ENCODE peak calls at places on chromosomes 3 and 15, in four cellular contexts. Q is HepG2, D is IMR-90, X is K562. B is an unnamed sample.

GRCh38 chr15:39130556-39131379 is 450.1 kb upstream of the THBS1 start:
- DNase-seq in Q (no peak), X (no peak), D (peak; percentile 67), B (no peak)

GRCh38 chr15:99157456-99157855 is 52.6 kb downstream of the SYNM start:
- DNase-seq in Q (no peak), D (peak; percentile 58), X (no peak), B (no peak)

GRCh38 chr3:10344944-10345575 is 24.1 kb upstream of the SEC13 start:
- DNase-seq in Q (no peak), D (no peak), X (no peak), B (no peak)

GRCh38 chr15:58065011-58065444 is 483 bp downstream of the ALDH1A2 start:
- DNase-seq in X (peak; percentile 36), Q (no peak), D (no peak), B (no peak)

GRCh38 chr15:99703603-99704443 is 29.4 kb downstream of the LYSMD4 start:
- DNase-seq in X (peak; percentile 44), Q (peak; percentile 62), D (peak; percentile 95), B (peak; percentile 62)

GRCh38 chr3:186532641-186533072 is 11.5 kb downstream of the CRYGS start:
- DNase-seq in Q (no peak), X (no peak), D (no peak), B (no peak)

GRCh38 chr3:193782280-193782654 is 189.3 kb downstream of the OPA1 start:
- DNase-seq in Q (no peak), X (no peak), D (no peak), B (peak; percentile 18)

GRCh38 chr3:79415351-79415750 is 352.4 kb downstream of the ROBO1 start:
- DNase-seq in X (no peak), Q (no peak), D (no peak), B (no peak)

GRCh38 chr15:78415284-78415683 is 22.7 kb upstream of the IREB2 start:
- DNase-seq in Q (no peak), D (no peak), X (peak; percentile 27), B (peak; percentile 54)

GRCh38 chr3:194685723-194686413 is at the start of gene FAM43A:
- DNase-seq in X (peak; percentile 61), Q (peak; percentile 73), D (peak; percentile 95), B (peak; percentile 90)

GRCh38 chr3:185656321-185656840 is 70.3 kb downstream of the SENP2 start:
- DNase-seq in Q (no peak), X (no peak), D (peak; percentile 99), B (no peak)

GRCh38 chr3:190339130-190339529 is 16.9 kb upstream of the CLDN1 start:
- DNase-seq in D (peak; percentile 83), Q (peak; percentile 37), X (no peak), B (no peak)

GRCh38 chr3:29370451-29371420 is 89.9 kb downstream of the RBMS3 start:
- DNase-seq in X (no peak), Q (no peak), D (no peak), B (no peak)

GRCh38 chr15:59991919-59992318 is 12.2 kb upstream of the FOXB1 start:
- DNase-seq in Q (no peak), D (no peak), X (no peak), B (no peak)

GRCh38 chr3:197792019-197792647 is 1.1 kb downstream of the LRCH3 start:
- DNase-seq in X (no peak), D (no peak), Q (no peak), B (no peak)

GRCh38 chr3:123843668-123844067 is 40.5 kb downstream of the MYLK start:
- DNase-seq in Q (no peak), D (peak; percentile 72), X (no peak), B (no peak)

GRCh38 chr3:25854635-25855034 is 64.7 kb downstream of the OXSM start:
- DNase-seq in D (peak; percentile 83), Q (no peak), X (no peak), B (peak; percentile 48)

GRCh38 chr3:170961616-170962400 is 53.4 kb upstream of the EIF5A2 start:
- DNase-seq in X (no peak), Q (peak; percentile 76), D (peak; percentile 54), B (peak; percentile 33)

GRCh38 chr15:31483924-31484368 is 157.3 kb downstream of the KLF13 start:
- DNase-seq in X (no peak), D (no peak), Q (no peak), B (no peak)

GRCh38 chr3:87792532-87793321 is 266.1 kb downstream of the CGGBP1 start:
- DNase-seq in Q (no peak), X (peak; percentile 57), D (no peak), B (peak; percentile 20)

GRCh38 chr3:24477090-24477656 is 17.5 kb downstream of the THRB start:
- DNase-seq in D (no peak), Q (no peak), X (no peak), B (no peak)

GRCh38 chr3:74145277-74145676 is 469.2 kb downstream of the CNTN3 start:
- DNase-seq in X (no peak), Q (no peak), D (no peak), B (no peak)

GRCh38 chr3:97979610-97980009 is 7.4 kb upstream of the RIOX2 start:
- DNase-seq in Q (peak; percentile 5), X (no peak), D (no peak), B (no peak)

GRCh38 chr15:63060699-63061098 is 18.2 kb downstream of the TPM1 start:
- DNase-seq in Q (no peak), X (no peak), D (no peak), B (no peak)

GRCh38 chr3:56355570-56356185 is 112.6 kb downstream of the ERC2 start:
- DNase-seq in D (no peak), Q (peak; percentile 7), X (no peak), B (peak; percentile 18)

GRCh38 chr3:175192536-175192935 is 333.4 kb downstream of the NAALADL2 start:
- DNase-seq in X (no peak), Q (no peak), D (peak; percentile 12), B (no peak)

GRCh38 chr15:62847900-62848489 is 194.6 kb upstream of the TPM1 start:
- DNase-seq in X (peak; percentile 76), Q (peak; percentile 44), D (peak; percentile 54), B (peak; percentile 89)

GRCh38 chr15:101613130-101614000 is 38.8 kb downstream of the TM2D3 start:
- DNase-seq in D (peak; percentile 31), Q (peak; percentile 65), X (no peak), B (no peak)

GRCh38 chr15:51966192-51966591 is 5.4 kb downstream of the LEO1 start:
- DNase-seq in Q (no peak), X (no peak), D (peak; percentile 28), B (no peak)

GRCh38 chr3:100269410-100270217 is 8.8 kb downstream of the TBC1D23 start:
- DNase-seq in Q (no peak), D (peak; percentile 94), X (no peak), B (no peak)

GRCh38 chr15:96340611-96341464 is 10.3 kb downstream of the NR2F2 start:
- DNase-seq in D (peak; percentile 73), Q (no peak), X (no peak), B (peak; percentile 86)

GRCh38 chr3:35685153-35685552 is 45.8 kb downstream of the ARPP21 start:
- DNase-seq in X (no peak), Q (no peak), D (no peak), B (no peak)

GRCh38 chr3:188827593-188827992 is 344.2 kb upstream of the TPRG1 start:
- DNase-seq in X (no peak), D (peak; percentile 21), Q (no peak), B (no peak)

GRCh38 chr3:129628169-129628522 is 21.7 kb upstream of the PLXND1 start:
- DNase-seq in D (no peak), Q (no peak), X (no peak), B (no peak)

GRCh38 chr3:64514889-64515288 is 172.9 kb downstream of the ADAMTS9 start:
- DNase-seq in D (no peak), X (peak; percentile 7), Q (no peak), B (no peak)

GRCh38 chr3:56468184-56469106 is at the start of gene ERC2:
- DNase-seq in D (no peak), X (peak; percentile 15), Q (peak; percentile 34), B (peak; percentile 3)

GRCh38 chr3:81823882-81824395 is 62.5 kb upstream of the GBE1 start:
- DNase-seq in D (no peak), Q (no peak), X (no peak), B (no peak)

GRCh38 chr3:45182915-45183881 is 37.0 kb upstream of the CDCP1 start:
- DNase-seq in X (peak; percentile 86), D (peak; percentile 54), Q (peak; percentile 7), B (peak; percentile 55)

DNA sequence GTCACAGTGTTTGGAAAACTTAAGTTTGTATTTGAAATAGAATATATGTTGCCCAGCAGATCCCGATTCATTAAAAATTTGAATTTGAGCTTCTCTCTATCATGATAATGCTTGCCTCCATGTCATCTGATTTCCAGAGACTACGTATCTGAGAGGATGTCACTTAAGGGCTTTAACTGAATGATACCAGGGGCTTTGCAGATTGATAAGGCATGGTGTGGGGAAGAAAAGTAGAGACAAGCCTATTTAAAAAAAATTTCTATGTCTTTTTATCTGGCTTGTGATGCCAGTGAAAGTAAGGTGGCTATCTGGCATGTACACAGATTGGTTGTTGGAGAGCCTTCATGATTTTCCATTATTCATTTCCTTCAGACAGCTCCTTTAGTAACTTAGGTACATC is 72.7 kb downstream of the UBE2E2 start:
- DNase-seq in X (no peak), D (no peak), Q (no peak), B (no peak)
- TF ChIP-seq MAZ in X (no peak), D (no peak), Q (no peak), B (no peak)

GRCh38 chr3:113753376-113753985 is 6.6 kb downstream of the ATP6V1A start:
- DNase-seq in X (no peak), D (no peak), Q (no peak), B (no peak)

GRCh38 chr3:113754486-113755159 is 7.8 kb downstream of the ATP6V1A start:
- DNase-seq in Q (no peak), D (no peak), X (no peak), B (no peak)

DNA sequence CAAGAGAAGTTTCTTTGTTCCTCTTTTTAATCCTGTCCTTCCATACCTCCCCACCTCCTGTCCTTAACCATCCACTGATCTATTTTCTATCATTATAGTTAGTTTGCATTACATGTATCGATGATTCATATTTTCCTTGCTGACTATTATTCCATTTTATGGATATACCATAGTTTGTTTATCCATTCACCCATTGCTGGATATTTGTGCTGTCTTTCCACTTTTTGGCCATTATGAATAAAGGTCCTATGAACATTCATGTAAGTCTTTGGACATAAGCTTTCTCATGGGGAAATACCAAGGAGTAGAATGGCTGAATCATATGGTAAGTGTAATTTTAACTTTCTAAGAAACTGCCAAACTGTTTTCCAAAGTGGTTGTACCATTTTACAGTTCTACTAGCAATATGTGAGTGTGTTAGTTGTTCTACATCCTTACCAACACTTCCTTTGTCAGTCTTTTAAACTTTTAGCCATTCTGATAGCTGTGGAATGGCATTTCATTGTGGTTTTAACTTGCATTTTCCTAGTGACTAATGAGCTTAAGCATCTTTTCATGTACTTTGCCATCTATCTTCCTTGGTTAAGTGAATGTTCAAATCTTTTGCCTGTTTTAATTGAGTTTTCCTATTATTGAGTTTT is 11.7 kb downstream of the ATP6V1A start:
- DNase-seq in Q (no peak), D (peak; percentile 75), X (no peak), B (no peak)
- H3K4me2 ChIP-seq in Q (no peak overlapping the region), D (no peak overlapping the region), X (no peak overlapping the region), B (no peak overlapping the region)

DNA sequence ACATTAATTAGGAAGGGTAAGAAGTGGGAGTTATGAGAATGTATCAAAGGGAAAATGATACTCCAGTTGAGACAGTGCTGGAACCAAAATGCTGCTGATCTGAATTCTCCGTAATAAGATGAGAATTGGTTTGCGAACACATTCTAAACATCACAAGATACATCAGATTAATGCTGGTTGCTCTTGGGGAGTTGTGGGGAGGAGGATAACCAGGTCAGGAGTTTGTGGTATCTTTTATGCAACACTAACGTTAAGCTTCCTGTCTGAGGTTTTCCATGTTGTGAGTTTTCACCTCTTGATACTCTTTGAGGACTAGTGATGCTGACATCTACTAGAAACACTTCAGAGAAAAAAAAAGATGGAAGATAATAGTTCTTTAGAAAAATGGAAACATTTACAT is 47.2 kb downstream of the PPARG start:
- DNase-seq in Q (no peak), D (no peak), X (no peak), B (no peak)
- TF ChIP-seq MAZ in Q (no peak), D (no peak), X (no peak), B (no peak)

GRCh38 chr3:111690242-111690641 is 95.1 kb upstream of the ZBED2 start:
- DNase-seq in Q (no peak), D (peak; percentile 79), X (no peak), B (no peak)
- H3K4me2 ChIP-seq in Q (no peak overlapping the region), D (no peak overlapping the region), X (no peak overlapping the region), B (peak overlapping the region; percentile 36)